ENCODE peak calls at places on chromosomes 11 and 22, in six cellular contexts. One of them, this sample, is unnamed.

GRCh38 chr22:39725351-39726035 is 154.9 kb downstream of the CACNA1I start:
- DNase-seq in naive thymus-derived CD8-positive, alpha-beta T cell: peak
- DNase-seq in GM13976: no peak
- DNase-seq in KBM-7: no peak
- DNase-seq in body of pancreas: no peak
- DNase-seq in LHCN-M2: no peak
- DNase-seq in this sample: no peak

GRCh38 chr11:121572581-121573059 is 119.9 kb upstream of the SORL1-AS1 start:
- DNase-seq in naive thymus-derived CD8-positive, alpha-beta T cell: no peak
- DNase-seq in GM13976: no peak
- DNase-seq in KBM-7: peak
- DNase-seq in body of pancreas: no peak
- DNase-seq in LHCN-M2: no peak
- DNase-seq in this sample: no peak

GRCh38 chr11:20342347-20343279 is 20.9 kb upstream of the HTATIP2 start:
- DNase-seq in naive thymus-derived CD8-positive, alpha-beta T cell: no peak
- DNase-seq in GM13976: no peak
- DNase-seq in KBM-7: no peak
- DNase-seq in body of pancreas: no peak
- DNase-seq in LHCN-M2: peak
- DNase-seq in this sample: no peak

GRCh38 chr11:128146926-128147605 is 440.3 kb downstream of the ETS1 start:
- DNase-seq in naive thymus-derived CD8-positive, alpha-beta T cell: no peak
- DNase-seq in GM13976: no peak
- DNase-seq in KBM-7: no peak
- DNase-seq in body of pancreas: no peak
- DNase-seq in LHCN-M2: no peak
- DNase-seq in this sample: no peak

GRCh38 chr22:27913162-27913741 is 5.8 kb downstream of the PITPNB start:
- DNase-seq in naive thymus-derived CD8-positive, alpha-beta T cell: no peak
- DNase-seq in GM13976: no peak
- DNase-seq in KBM-7: peak
- DNase-seq in body of pancreas: no peak
- DNase-seq in LHCN-M2: peak
- DNase-seq in this sample: no peak

GRCh38 chr11:121767433-121767832 is 314.7 kb upstream of the SORL1-AS1 start:
- DNase-seq in naive thymus-derived CD8-positive, alpha-beta T cell: no peak
- DNase-seq in GM13976: peak
- DNase-seq in KBM-7: no peak
- DNase-seq in body of pancreas: no peak
- DNase-seq in LHCN-M2: no peak
- DNase-seq in this sample: no peak

GRCh38 chr11:122659676-122660571 is 4.4 kb downstream of the UBASH3B start:
- DNase-seq in naive thymus-derived CD8-positive, alpha-beta T cell: no peak
- DNase-seq in GM13976: no peak
- DNase-seq in KBM-7: peak
- DNase-seq in body of pancreas: no peak
- DNase-seq in LHCN-M2: no peak
- DNase-seq in this sample: no peak

GRCh38 chr11:59706518-59707285 is 6.9 kb downstream of the OR10V1 start:
- DNase-seq in naive thymus-derived CD8-positive, alpha-beta T cell: no peak
- DNase-seq in GM13976: no peak
- DNase-seq in KBM-7: peak
- DNase-seq in body of pancreas: peak
- DNase-seq in LHCN-M2: peak
- DNase-seq in this sample: no peak

GRCh38 chr11:17930544-17931144 is 82.2 kb downstream of the SERGEF start:
- DNase-seq in naive thymus-derived CD8-positive, alpha-beta T cell: no peak
- DNase-seq in GM13976: no peak
- DNase-seq in KBM-7: no peak
- DNase-seq in body of pancreas: no peak
- DNase-seq in LHCN-M2: no peak
- DNase-seq in this sample: no peak

GRCh38 chr22:33746501-33746928 is 173.8 kb downstream of the LARGE1 start:
- DNase-seq in naive thymus-derived CD8-positive, alpha-beta T cell: no peak
- DNase-seq in GM13976: no peak
- DNase-seq in KBM-7: no peak
- DNase-seq in body of pancreas: peak
- DNase-seq in LHCN-M2: no peak
- DNase-seq in this sample: no peak

GRCh38 chr11:83639995-83640758 is 354.0 kb upstream of the CCDC90B start:
- DNase-seq in naive thymus-derived CD8-positive, alpha-beta T cell: no peak
- DNase-seq in GM13976: no peak
- DNase-seq in KBM-7: no peak
- DNase-seq in body of pancreas: no peak
- DNase-seq in LHCN-M2: no peak
- DNase-seq in this sample: no peak

GRCh38 chr22:22166941-22167713 is 77.5 kb upstream of the VPREB1 start:
- DNase-seq in naive thymus-derived CD8-positive, alpha-beta T cell: no peak
- DNase-seq in GM13976: no peak
- DNase-seq in KBM-7: no peak
- DNase-seq in body of pancreas: no peak
- DNase-seq in LHCN-M2: no peak
- DNase-seq in this sample: no peak

GRCh38 chr11:65112551-65113360 is 1.1 kb downstream of the TM7SF2 start:
- DNase-seq in naive thymus-derived CD8-positive, alpha-beta T cell: peak
- DNase-seq in GM13976: peak
- DNase-seq in KBM-7: peak
- DNase-seq in body of pancreas: peak
- DNase-seq in LHCN-M2: no peak
- DNase-seq in this sample: peak

GRCh38 chr22:43528601-43529360 is 117.0 kb downstream of the MPPED1 start:
- DNase-seq in naive thymus-derived CD8-positive, alpha-beta T cell: no peak
- DNase-seq in GM13976: no peak
- DNase-seq in KBM-7: peak
- DNase-seq in body of pancreas: no peak
- DNase-seq in LHCN-M2: no peak
- DNase-seq in this sample: no peak

GRCh38 chr22:19888131-19888746 is 33.6 kb upstream of the GNB1L start:
- DNase-seq in naive thymus-derived CD8-positive, alpha-beta T cell: no peak
- DNase-seq in GM13976: no peak
- DNase-seq in KBM-7: no peak
- DNase-seq in body of pancreas: no peak
- DNase-seq in LHCN-M2: no peak
- DNase-seq in this sample: no peak

GRCh38 chr11:116397556-116398167 is 375.1 kb downstream of the BUD13 start:
- DNase-seq in naive thymus-derived CD8-positive, alpha-beta T cell: no peak
- DNase-seq in GM13976: no peak
- DNase-seq in KBM-7: no peak
- DNase-seq in body of pancreas: no peak
- DNase-seq in LHCN-M2: no peak
- DNase-seq in this sample: no peak

GRCh38 chr11:46369458-46370152 is 11.9 kb upstream of the MDK start:
- DNase-seq in naive thymus-derived CD8-positive, alpha-beta T cell: peak
- DNase-seq in GM13976: peak
- DNase-seq in KBM-7: peak
- DNase-seq in body of pancreas: peak
- DNase-seq in LHCN-M2: peak
- DNase-seq in this sample: peak

GRCh38 chr22:23984430-23984829 is 4.5 kb downstream of the GSTT2 start:
- DNase-seq in naive thymus-derived CD8-positive, alpha-beta T cell: peak
- DNase-seq in GM13976: no peak
- DNase-seq in KBM-7: peak
- DNase-seq in body of pancreas: peak
- DNase-seq in LHCN-M2: no peak
- DNase-seq in this sample: no peak

GRCh38 chr11:12810497-12810896 is 136.3 kb downstream of the TEAD1 start:
- DNase-seq in naive thymus-derived CD8-positive, alpha-beta T cell: no peak
- DNase-seq in GM13976: no peak
- DNase-seq in KBM-7: no peak
- DNase-seq in body of pancreas: no peak
- DNase-seq in LHCN-M2: no peak
- DNase-seq in this sample: no peak

GRCh38 chr11:64052938-64053622 is 17.3 kb downstream of the FLRT1 start:
- DNase-seq in naive thymus-derived CD8-positive, alpha-beta T cell: no peak
- DNase-seq in GM13976: no peak
- DNase-seq in KBM-7: no peak
- DNase-seq in body of pancreas: no peak
- DNase-seq in LHCN-M2: no peak
- DNase-seq in this sample: no peak